ENCODE peak calls at places on chromosomes 13 and 19, in five cellular contexts. P, F, M, T and I are unnamed samples.

GRCh38 chr13:65725001-65725400 is 1505.1 kb downstream of the PCDH9 start:
- DNase-seq in F (no peak), M (no peak), T (no peak), P (no peak), I (no peak)

GRCh38 chr19:45428385-45429231 is 4.9 kb upstream of the ERCC1 start:
- DNase-seq in M (peak), P (peak), F (no peak), T (peak), I (no peak)

GRCh38 chr13:112748947-112749346 is 59.1 kb downstream of the ATP11A start:
- DNase-seq in T (no peak), F (peak), M (no peak), P (peak), I (no peak)

GRCh38 chr19:7534531-7534980 is 961 bp upstream of the PNPLA6 start:
- DNase-seq in M (no peak), P (no peak), T (peak), F (peak), I (no peak)

GRCh38 chr13:79992111-79992510 is 348.8 kb downstream of the SPRY2 start:
- DNase-seq in P (no peak), M (no peak), T (no peak), F (no peak), I (no peak)

GRCh38 chr13:113849981-113850721 is 13.7 kb downstream of the GAS6 start:
- DNase-seq in F (no peak), M (no peak), P (no peak), T (no peak), I (peak)

GRCh38 chr13:99681695-99682094 is 180.4 kb downstream of the TM9SF2 start:
- DNase-seq in M (no peak), P (no peak), F (no peak), T (no peak), I (no peak)

GRCh38 chr13:104571161-104571889 is 1505.1 kb upstream of the SLC10A2 start:
- DNase-seq in T (peak), F (no peak), P (no peak), M (peak), I (peak)

GRCh38 chr13:94479559-94480095 is at the start of gene DCT:
- DNase-seq in M (no peak), P (no peak), F (no peak), T (no peak), I (no peak)

GRCh38 chr19:58352760-58353671 is at the start of gene A1BG:
- DNase-seq in P (no peak), M (no peak), F (no peak), T (no peak), I (no peak)

GRCh38 chr19:17716309-17716929 is 2.9 kb upstream of the MAP1S start:
- DNase-seq in F (no peak), M (no peak), P (no peak), T (no peak), I (no peak)

GRCh38 chr19:7506385-7507328 is 9.2 kb upstream of the ZNF358 start:
- DNase-seq in P (peak), T (peak), M (no peak), F (peak), I (no peak)

GRCh38 chr13:47826481-47826880 is 174.6 kb downstream of the SUCLA2 start:
- DNase-seq in T (no peak), F (no peak), P (no peak), M (no peak), I (no peak)

GRCh38 chr19:35939307-35940077 is 3.3 kb downstream of the LRFN3 start:
- DNase-seq in M (no peak), F (no peak), P (no peak), T (no peak), I (no peak)

GRCh38 chr13:37109080-37109678 is 3.7 kb upstream of the CSNK1A1L start:
- DNase-seq in P (no peak), T (peak), F (no peak), M (no peak), I (no peak)

GRCh38 chr13:80473695-80474094 is 132.8 kb upstream of the SPRY2 start:
- DNase-seq in P (no peak), T (no peak), F (peak), M (no peak), I (no peak)

GRCh38 chr13:43154083-43154739 is 130.8 kb downstream of the DNAJC15 start:
- DNase-seq in T (no peak), P (no peak), M (no peak), F (no peak), I (no peak)

GRCh38 chr19:13350761-13351160 is 155.5 kb downstream of the CACNA1A start:
- DNase-seq in F (no peak), T (no peak), M (no peak), P (no peak), I (no peak)

GRCh38 chr19:6662692-6663091 is 7.3 kb downstream of the TNFSF14 start:
- DNase-seq in F (no peak), P (no peak), T (no peak), M (no peak), I (no peak)

GRCh38 chr19:17743874-17744273 is 7.4 kb upstream of the FCHO1 start:
- DNase-seq in M (no peak), T (no peak), P (no peak), F (no peak), I (no peak)

GRCh38 chr13:97749174-97749573 is 204.3 kb upstream of the IPO5 start:
- DNase-seq in M (no peak), F (no peak), T (no peak), P (no peak), I (no peak)
- TF ChIP-seq CTCF in M (no peak), F (no peak), T (no peak), P (no peak), I (no peak)

DNA sequence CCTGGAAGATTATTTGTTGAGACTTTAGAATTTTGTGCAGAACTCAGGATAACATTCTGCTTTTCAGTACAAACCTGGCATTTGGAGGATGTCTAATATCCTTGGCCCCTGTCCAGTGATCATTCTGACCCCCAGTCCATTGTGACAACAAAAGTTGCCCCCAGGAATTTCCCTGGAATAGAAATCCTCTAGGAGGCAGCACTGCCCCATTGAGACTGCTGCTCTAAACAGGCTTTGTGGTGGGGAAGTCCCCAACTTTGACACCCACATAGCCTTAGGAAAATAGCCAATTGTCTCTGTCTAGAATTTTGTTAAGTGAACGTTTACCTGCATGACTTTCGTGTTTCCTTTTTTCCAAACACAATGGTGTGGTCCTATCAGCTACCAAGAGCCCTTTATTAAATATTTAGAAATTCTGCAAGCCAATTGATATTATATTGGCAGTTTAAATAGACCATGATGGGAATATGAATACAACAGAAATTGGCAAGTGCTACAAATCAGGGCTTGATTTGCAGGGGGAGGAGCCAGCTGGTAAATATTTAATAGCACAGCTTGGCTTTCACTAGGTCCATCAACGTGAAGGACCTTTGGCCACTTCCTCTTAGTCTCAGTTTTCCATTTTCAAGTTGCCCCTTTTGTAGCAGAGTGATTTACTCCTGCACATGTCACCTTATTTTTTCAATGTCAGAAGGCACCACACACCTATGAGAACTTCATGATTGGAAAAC is 451.7 kb downstream of the EFNB2 start:
- DNase-seq in M (no peak), T (no peak), P (no peak), F (no peak), I (no peak)
- TF ChIP-seq CTCF in M (peak), T (peak), P (peak), F (peak), I (no peak)

DNA sequence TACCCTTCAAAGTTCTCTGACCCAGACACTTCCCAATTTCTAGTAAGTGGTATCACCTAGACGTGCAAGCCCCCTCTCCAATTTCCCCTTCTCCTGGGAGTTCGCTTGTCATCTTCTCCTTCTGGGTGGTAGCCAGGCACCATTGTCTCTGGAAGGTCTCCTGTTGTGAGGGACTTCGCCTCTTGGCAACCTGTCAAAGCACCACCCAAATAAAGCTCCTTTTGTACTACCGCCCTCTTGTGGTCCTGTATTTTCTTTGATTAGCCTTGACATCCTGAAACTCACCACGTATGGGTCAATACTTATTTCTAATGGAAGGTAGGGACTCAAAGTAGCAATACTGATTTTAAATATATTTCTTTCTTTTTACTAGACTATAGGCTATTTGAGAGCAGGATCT is 8.2 kb downstream of the GPC5 start:
- DNase-seq in P (no peak), T (peak), F (no peak), M (no peak), I (no peak)
- TF ChIP-seq CTCF in P (no peak), T (peak), F (peak), M (peak), I (no peak)

GRCh38 chr13:45817833-45818232 is 33.7 kb downstream of the SIAH3 start:
- DNase-seq in P (no peak), M (no peak), F (no peak), T (no peak), I (no peak)
- TF ChIP-seq CTCF in P (no peak), M (no peak), F (no peak), T (no peak), I (no peak)

GRCh38 chr19:42396542-42397314 is 6.6 kb upstream of the CNFN start:
- DNase-seq in F (peak), M (peak), T (peak), P (peak), I (peak)
- TF ChIP-seq CTCF in F (no peak), M (no peak), T (no peak), P (no peak), I (no peak)

DNA sequence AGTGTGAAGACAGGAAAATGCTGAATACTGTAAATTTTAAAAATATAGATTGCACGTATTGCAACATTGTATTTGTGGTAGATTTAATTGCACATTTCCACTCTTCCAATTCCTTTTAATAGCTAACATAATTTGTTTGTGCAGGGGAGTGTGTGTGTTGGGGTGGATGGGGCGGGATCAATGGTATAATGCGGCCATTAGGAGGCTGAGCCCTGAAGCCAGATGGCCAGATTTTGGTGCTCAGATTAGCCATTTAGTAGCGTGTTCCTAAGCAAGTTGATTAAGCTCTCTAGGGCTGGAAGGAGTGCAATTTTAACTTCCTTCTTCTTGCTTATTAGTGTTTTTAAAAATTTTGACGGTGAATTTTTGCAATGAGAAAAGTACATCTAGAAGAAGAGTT is 5.8 kb downstream of the OXGR1 start:
- DNase-seq in M (no peak), F (no peak), T (no peak), P (no peak), I (no peak)
- TF ChIP-seq CTCF in M (no peak), F (no peak), T (no peak), P (no peak), I (no peak)

GRCh38 chr19:39390759-39391592 is at the start of the genes MED29 and PAF1:
- DNase-seq in F (peak), P (peak), T (peak), M (peak), I (peak)
- TF ChIP-seq CTCF in F (no peak), P (no peak), T (peak), M (no peak), I (no peak)